ENCODE peak calls at places on chromosomes 1 and 21, in eight cellular contexts. One of them, this sample, is unnamed.

GRCh38 chr1:234921266-234922062 is 207.2 kb downstream of the TOMM20 start:
- DNase-seq in GM12878: no peak
- DNase-seq in GM12891: no peak
- DNase-seq in endothelial cell of umbilical vein: peak; percentile 78
- DNase-seq in HL-60: no peak
- DNase-seq in transverse colon: no peak
- DNase-seq in H1: no peak
- DNase-seq in spleen: no peak
- DNase-seq in this sample: peak; percentile 52

GRCh38 chr1:31181515-31182343 is 58.0 kb downstream of the NKAIN1 start:
- DNase-seq in transverse colon: peak; percentile 61
- DNase-seq in spleen: peak; percentile 81
- DNase-seq in HL-60: no peak
- DNase-seq in endothelial cell of umbilical vein: peak; percentile 42
- DNase-seq in GM12891: peak; percentile 69
- DNase-seq in GM12878: no peak
- DNase-seq in H1: peak; percentile 88
- DNase-seq in this sample: peak; percentile 23

GRCh38 chr1:36198641-36199040 is 25.6 kb upstream of the THRAP3 start:
- DNase-seq in HL-60: no peak
- DNase-seq in H1: no peak
- DNase-seq in transverse colon: no peak
- DNase-seq in spleen: no peak
- DNase-seq in endothelial cell of umbilical vein: no peak
- DNase-seq in GM12878: no peak
- DNase-seq in GM12891: no peak
- DNase-seq in this sample: no peak

GRCh38 chr1:58084266-58084665 is 462.3 kb downstream of the OMA1 start:
- DNase-seq in GM12878: no peak
- DNase-seq in spleen: no peak
- DNase-seq in HL-60: no peak
- DNase-seq in transverse colon: no peak
- DNase-seq in endothelial cell of umbilical vein: no peak
- DNase-seq in GM12891: no peak
- DNase-seq in H1: no peak
- DNase-seq in this sample: no peak

GRCh38 chr1:7293702-7294630 is 477.1 kb upstream of the VAMP3 start:
- DNase-seq in GM12878: no peak
- DNase-seq in endothelial cell of umbilical vein: no peak
- DNase-seq in HL-60: no peak
- DNase-seq in GM12891: no peak
- DNase-seq in spleen: no peak
- DNase-seq in H1: peak; percentile 44
- DNase-seq in transverse colon: no peak
- DNase-seq in this sample: no peak

GRCh38 chr1:34796990-34797389 is 4.2 kb downstream of the GJA4 start:
- DNase-seq in endothelial cell of umbilical vein: no peak
- DNase-seq in GM12891: no peak
- DNase-seq in HL-60: no peak
- DNase-seq in transverse colon: no peak
- DNase-seq in H1: no peak
- DNase-seq in spleen: no peak
- DNase-seq in GM12878: peak; percentile 27
- DNase-seq in this sample: no peak

GRCh38 chr1:25458550-25459298 is 28.0 kb downstream of the MACO1 start:
- DNase-seq in GM12878: no peak
- DNase-seq in spleen: no peak
- DNase-seq in HL-60: no peak
- DNase-seq in GM12891: no peak
- DNase-seq in endothelial cell of umbilical vein: no peak
- DNase-seq in H1: no peak
- DNase-seq in transverse colon: no peak
- DNase-seq in this sample: peak; percentile 57

GRCh38 chr1:89930579-89930978 is 64.3 kb upstream of the ZNF326 start:
- DNase-seq in GM12878: no peak
- DNase-seq in HL-60: no peak
- DNase-seq in endothelial cell of umbilical vein: no peak
- DNase-seq in transverse colon: no peak
- DNase-seq in H1: no peak
- DNase-seq in GM12891: no peak
- DNase-seq in spleen: no peak
- DNase-seq in this sample: no peak

GRCh38 chr1:217313096-217313495 is 317.8 kb downstream of the GPATCH2 start:
- DNase-seq in GM12891: no peak
- DNase-seq in H1: no peak
- DNase-seq in transverse colon: no peak
- DNase-seq in HL-60: no peak
- DNase-seq in spleen: no peak
- DNase-seq in GM12878: no peak
- DNase-seq in endothelial cell of umbilical vein: no peak
- DNase-seq in this sample: no peak

GRCh38 chr1:33099290-33100118 is 18.6 kb downstream of the AZIN2 start:
- DNase-seq in GM12891: no peak
- DNase-seq in GM12878: peak; percentile 64
- DNase-seq in transverse colon: peak; percentile 63
- DNase-seq in H1: peak; percentile 52
- DNase-seq in spleen: peak; percentile 83
- DNase-seq in endothelial cell of umbilical vein: no peak
- DNase-seq in HL-60: peak; percentile 68
- DNase-seq in this sample: peak; percentile 20

GRCh38 chr1:5971471-5972197 is 20.6 kb downstream of the NPHP4 start:
- DNase-seq in H1: no peak
- DNase-seq in GM12878: no peak
- DNase-seq in transverse colon: no peak
- DNase-seq in GM12891: no peak
- DNase-seq in endothelial cell of umbilical vein: no peak
- DNase-seq in spleen: peak; percentile 45
- DNase-seq in HL-60: no peak
- DNase-seq in this sample: no peak

GRCh38 chr1:34829250-34829649 is 30.3 kb downstream of the SMIM12 start:
- DNase-seq in endothelial cell of umbilical vein: no peak
- DNase-seq in H1: peak; percentile 19
- DNase-seq in HL-60: peak; percentile 37
- DNase-seq in spleen: no peak
- DNase-seq in GM12891: no peak
- DNase-seq in GM12878: no peak
- DNase-seq in transverse colon: no peak
- DNase-seq in this sample: no peak

GRCh38 chr1:8348777-8349472 is 31.0 kb downstream of the SLC45A1 start:
- DNase-seq in H1: peak; percentile 92
- DNase-seq in HL-60: peak; percentile 38
- DNase-seq in transverse colon: peak; percentile 71
- DNase-seq in endothelial cell of umbilical vein: peak; percentile 48
- DNase-seq in spleen: peak; percentile 91
- DNase-seq in GM12878: no peak
- DNase-seq in GM12891: peak; percentile 95
- DNase-seq in this sample: peak; percentile 68

GRCh38 chr1:20574686-20575543 is 14.0 kb upstream of the CDA start:
- DNase-seq in endothelial cell of umbilical vein: peak; percentile 87
- DNase-seq in GM12878: no peak
- DNase-seq in H1: peak; percentile 99
- DNase-seq in HL-60: peak; percentile 77
- DNase-seq in transverse colon: peak; percentile 89
- DNase-seq in GM12891: peak; percentile 68
- DNase-seq in spleen: peak; percentile 92
- DNase-seq in this sample: peak; percentile 57

GRCh38 chr21:23890652-23891051 is 1716.6 kb downstream of the MRPL39 start:
- DNase-seq in GM12891: no peak
- DNase-seq in H1: no peak
- DNase-seq in endothelial cell of umbilical vein: no peak
- DNase-seq in HL-60: no peak
- DNase-seq in spleen: no peak
- DNase-seq in GM12878: no peak
- DNase-seq in transverse colon: no peak
- DNase-seq in this sample: no peak

GRCh38 chr1:12658531-12659453 is 14.9 kb downstream of the AADACL4 start:
- DNase-seq in H1: peak; percentile 89
- DNase-seq in endothelial cell of umbilical vein: peak; percentile 84
- DNase-seq in spleen: peak; percentile 83
- DNase-seq in GM12878: peak; percentile 30
- DNase-seq in transverse colon: peak; percentile 75
- DNase-seq in GM12891: peak; percentile 74
- DNase-seq in HL-60: peak; percentile 48
- DNase-seq in this sample: peak; percentile 70

GRCh38 chr1:12407050-12407961 is 177.5 kb downstream of the VPS13D start:
- DNase-seq in GM12891: peak; percentile 8
- DNase-seq in spleen: no peak
- DNase-seq in HL-60: no peak
- DNase-seq in H1: no peak
- DNase-seq in GM12878: peak; percentile 9
- DNase-seq in endothelial cell of umbilical vein: peak; percentile 91
- DNase-seq in transverse colon: no peak
- DNase-seq in this sample: peak; percentile 71

GRCh38 chr1:111956155-111956817 is 33.2 kb downstream of the KCND3 start:
- DNase-seq in HL-60: no peak
- DNase-seq in GM12891: no peak
- DNase-seq in spleen: peak; percentile 54
- DNase-seq in transverse colon: no peak
- DNase-seq in H1: no peak
- DNase-seq in GM12878: no peak
- DNase-seq in endothelial cell of umbilical vein: no peak
- DNase-seq in this sample: no peak

GRCh38 chr1:179781962-179782361 is 38.9 kb downstream of the FAM163A start:
- DNase-seq in spleen: no peak
- DNase-seq in GM12891: no peak
- DNase-seq in endothelial cell of umbilical vein: no peak
- DNase-seq in HL-60: no peak
- DNase-seq in transverse colon: peak; percentile 75
- DNase-seq in H1: no peak
- DNase-seq in GM12878: no peak
- DNase-seq in this sample: no peak

DNA sequence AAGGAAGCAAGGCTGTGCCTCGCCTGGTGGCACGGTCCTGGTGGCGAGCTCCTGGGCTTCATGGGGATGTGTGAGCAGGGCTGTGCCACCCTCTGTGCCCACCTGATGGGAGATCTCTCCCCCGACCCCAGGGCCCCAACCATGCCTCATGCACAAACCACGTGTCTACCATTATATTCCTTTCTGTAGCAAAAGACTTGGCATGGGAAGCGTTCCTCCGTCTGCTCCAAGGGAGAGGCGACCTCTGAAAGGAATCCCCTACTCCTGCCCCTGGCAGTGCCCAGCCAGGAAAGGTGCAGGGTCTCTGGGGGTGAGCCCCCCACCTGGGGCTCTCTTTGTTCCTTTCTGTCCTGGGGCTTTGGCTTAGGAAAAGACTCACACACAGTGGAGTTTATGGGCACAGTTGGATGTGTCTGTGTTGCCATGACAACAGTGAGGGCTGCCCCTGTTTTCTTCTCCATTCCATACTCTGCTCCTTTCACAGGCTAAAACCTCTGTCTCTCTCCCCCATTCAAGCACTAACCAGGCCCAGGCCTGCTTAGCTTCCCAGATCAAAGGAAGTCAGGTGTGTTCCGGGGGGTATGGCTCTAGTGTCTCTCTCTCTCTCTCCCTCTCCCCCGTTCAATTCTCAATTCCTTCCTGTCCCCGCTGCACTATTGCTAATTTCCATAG is 21.4 kb upstream of the LRRN2 start:
- DNase-seq in HL-60: no peak
- DNase-seq in H1: peak; percentile 69
- DNase-seq in GM12891: no peak
- DNase-seq in endothelial cell of umbilical vein: no peak
- DNase-seq in transverse colon: no peak
- DNase-seq in GM12878: no peak
- DNase-seq in spleen: no peak
- DNase-seq in this sample: no peak
- TF ChIP-seq POLR2AphosphoS5 in HL-60: no peak
- TF ChIP-seq POLR2AphosphoS5 in H1: no peak
- TF ChIP-seq POLR2AphosphoS5 in GM12891: no peak
- TF ChIP-seq POLR2AphosphoS5 in endothelial cell of umbilical vein: no peak
- TF ChIP-seq POLR2AphosphoS5 in transverse colon: no peak
- TF ChIP-seq POLR2AphosphoS5 in GM12878: no peak
- TF ChIP-seq POLR2AphosphoS5 in spleen: no peak
- TF ChIP-seq POLR2AphosphoS5 in this sample: no peak

GRCh38 chr1:45569962-45570581 is 13.8 kb upstream of the NASP start:
- DNase-seq in H1: peak; percentile 83
- DNase-seq in transverse colon: peak; percentile 76
- DNase-seq in GM12891: peak; percentile 41
- DNase-seq in GM12878: no peak
- DNase-seq in spleen: peak; percentile 82
- DNase-seq in endothelial cell of umbilical vein: peak; percentile 81
- DNase-seq in HL-60: no peak
- DNase-seq in this sample: peak; percentile 67
- TF ChIP-seq POLR2AphosphoS5 in H1: peak; percentile 61
- TF ChIP-seq POLR2AphosphoS5 in transverse colon: no peak
- TF ChIP-seq POLR2AphosphoS5 in GM12891: no peak
- TF ChIP-seq POLR2AphosphoS5 in GM12878: no peak
- TF ChIP-seq POLR2AphosphoS5 in spleen: peak; percentile 19
- TF ChIP-seq POLR2AphosphoS5 in endothelial cell of umbilical vein: no peak
- TF ChIP-seq POLR2AphosphoS5 in HL-60: no peak
- TF ChIP-seq POLR2AphosphoS5 in this sample: peak; percentile 84

DNA sequence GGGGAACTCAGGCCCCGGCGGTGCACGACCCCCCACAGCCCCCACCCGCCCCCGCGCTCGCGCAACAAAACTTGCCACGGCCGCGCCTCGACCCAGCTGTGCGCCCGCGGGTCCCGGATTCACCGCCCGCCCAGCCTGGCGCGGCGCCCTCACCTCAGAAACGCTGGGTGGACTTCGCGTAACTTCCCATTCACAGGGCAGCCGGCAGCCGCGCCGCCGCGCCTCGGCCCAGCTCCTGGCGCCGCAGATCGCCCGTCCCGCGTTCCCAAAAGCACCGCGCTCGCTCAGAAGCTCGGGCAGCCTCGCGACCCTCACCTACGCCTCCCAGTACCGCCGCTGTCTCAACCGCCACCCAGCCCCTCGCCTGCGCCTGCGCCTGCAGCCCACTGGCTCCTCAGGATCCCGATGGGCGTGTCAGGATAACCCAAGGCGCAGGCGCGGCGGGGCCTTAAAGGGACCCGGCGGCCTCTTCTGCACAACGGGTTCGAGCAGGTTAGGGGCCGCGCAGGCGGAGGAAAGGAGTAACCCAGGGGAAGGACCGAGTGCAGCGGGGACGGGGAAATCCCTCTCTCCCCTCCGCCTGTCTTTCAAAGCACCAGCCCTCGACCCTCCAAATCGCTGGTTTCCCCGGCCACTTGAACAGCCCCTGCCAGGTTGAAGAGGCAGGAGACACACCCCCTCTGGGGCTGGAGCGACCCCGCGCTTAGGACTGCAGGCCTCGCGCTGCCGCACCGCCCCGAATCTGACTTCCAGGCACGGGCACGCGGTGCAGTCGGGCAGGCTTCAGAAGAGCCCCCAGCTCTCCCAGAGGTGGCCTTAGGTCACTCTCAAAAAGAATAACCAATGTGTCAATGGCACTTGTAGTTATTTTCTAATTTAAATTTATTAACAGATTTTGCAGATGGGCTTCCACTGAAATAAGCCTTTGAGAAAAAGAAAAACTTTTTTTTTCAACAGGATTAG is at the start of gene NBPF1:
- DNase-seq in GM12891: peak; percentile 99
- DNase-seq in HL-60: peak; percentile 86
- DNase-seq in GM12878: peak; percentile 56
- DNase-seq in transverse colon: peak; percentile 99
- DNase-seq in spleen: peak; percentile 98
- DNase-seq in H1: peak; percentile 100
- DNase-seq in endothelial cell of umbilical vein: peak; percentile 100
- DNase-seq in this sample: peak; percentile 99
- TF ChIP-seq POLR2AphosphoS5 in GM12891: no peak
- TF ChIP-seq POLR2AphosphoS5 in HL-60: peak; percentile 23
- TF ChIP-seq POLR2AphosphoS5 in GM12878: no peak
- TF ChIP-seq POLR2AphosphoS5 in transverse colon: peak; percentile 96
- TF ChIP-seq POLR2AphosphoS5 in spleen: peak; percentile 98
- TF ChIP-seq POLR2AphosphoS5 in H1: peak; percentile 68
- TF ChIP-seq POLR2AphosphoS5 in endothelial cell of umbilical vein: peak; percentile 99
- TF ChIP-seq POLR2AphosphoS5 in this sample: peak; percentile 97

GRCh38 chr1:29249170-29249691 is 12.9 kb downstream of the PTPRU start:
- DNase-seq in GM12878: no peak
- DNase-seq in HL-60: no peak
- DNase-seq in H1: peak; percentile 84
- DNase-seq in GM12891: no peak
- DNase-seq in transverse colon: no peak
- DNase-seq in endothelial cell of umbilical vein: no peak
- DNase-seq in spleen: peak; percentile 31
- DNase-seq in this sample: no peak
- TF ChIP-seq POLR2AphosphoS5 in GM12878: no peak
- TF ChIP-seq POLR2AphosphoS5 in HL-60: no peak
- TF ChIP-seq POLR2AphosphoS5 in H1: no peak
- TF ChIP-seq POLR2AphosphoS5 in GM12891: no peak
- TF ChIP-seq POLR2AphosphoS5 in transverse colon: no peak
- TF ChIP-seq POLR2AphosphoS5 in endothelial cell of umbilical vein: no peak
- TF ChIP-seq POLR2AphosphoS5 in spleen: no peak
- TF ChIP-seq POLR2AphosphoS5 in this sample: no peak